ENCODE peak calls at places on chromosomes 16 and 17, in ten cellular contexts. T, E, W, B, O, K, C, V, S and R are unnamed samples.

GRCh38 chr16:13931845-13932244 is 11.9 kb downstream of the ERCC4 start:
- DNase-seq in T (no peak), E (no peak), W (no peak), B (no peak), O (no peak), K (no peak), C (no peak), V (no peak), S (no peak), R (no peak)

GRCh38 chr16:77657016-77657415 is 65.3 kb upstream of the NUDT7 start:
- DNase-seq in T (no peak), E (no peak), W (no peak), B (no peak), O (no peak), K (no peak), C (no peak), V (peak; percentile 79), S (no peak), R (no peak)

GRCh38 chr17:73683788-73684582 is 39.7 kb upstream of the SDK2 start:
- DNase-seq in T (no peak), E (no peak), W (no peak), B (no peak), O (no peak), K (no peak), C (no peak), V (no peak), S (no peak), R (no peak)

GRCh38 chr16:54288592-54289241 is 2.1 kb upstream of the IRX3 start:
- DNase-seq in T (no peak), E (no peak), W (no peak), B (no peak), O (no peak), K (no peak), C (no peak), V (peak; percentile 14), S (no peak), R (no peak)

GRCh38 chr17:2266045-2266864 is 37.3 kb downstream of the SMG6 start:
- DNase-seq in T (no peak), E (no peak), W (no peak), B (peak; percentile 18), O (no peak), K (no peak), C (peak; percentile 49), V (no peak), S (no peak), R (no peak)

GRCh38 chr16:89564476-89565255 is 4.2 kb downstream of the RPL13 start:
- DNase-seq in T (no peak), E (no peak), W (no peak), B (no peak), O (peak; percentile 64), K (no peak), C (no peak), V (peak; percentile 78), S (no peak), R (no peak)

GRCh38 chr17:10589553-10590145 is 40.2 kb upstream of the MYH2 start:
- DNase-seq in T (no peak), E (no peak), W (no peak), B (no peak), O (no peak), K (no peak), C (no peak), V (no peak), S (no peak), R (no peak)

GRCh38 chr17:16374129-16374528 is 6.8 kb upstream of the UBB start:
- DNase-seq in T (no peak), E (peak; percentile 37), W (no peak), B (no peak), O (no peak), K (no peak), C (peak; percentile 20), V (no peak), S (peak; percentile 58), R (no peak)

GRCh38 chr17:65359016-65359415 is 202.4 kb downstream of the AXIN2 start:
- DNase-seq in T (no peak), E (peak; percentile 95), W (no peak), B (no peak), O (no peak), K (no peak), C (peak; percentile 66), V (no peak), S (no peak), R (no peak)

GRCh38 chr17:45940293-45940692 is 45.9 kb downstream of the MAPT start:
- DNase-seq in T (no peak), E (no peak), W (no peak), B (no peak), O (no peak), K (no peak), C (no peak), V (no peak), S (no peak), R (no peak)

DNA sequence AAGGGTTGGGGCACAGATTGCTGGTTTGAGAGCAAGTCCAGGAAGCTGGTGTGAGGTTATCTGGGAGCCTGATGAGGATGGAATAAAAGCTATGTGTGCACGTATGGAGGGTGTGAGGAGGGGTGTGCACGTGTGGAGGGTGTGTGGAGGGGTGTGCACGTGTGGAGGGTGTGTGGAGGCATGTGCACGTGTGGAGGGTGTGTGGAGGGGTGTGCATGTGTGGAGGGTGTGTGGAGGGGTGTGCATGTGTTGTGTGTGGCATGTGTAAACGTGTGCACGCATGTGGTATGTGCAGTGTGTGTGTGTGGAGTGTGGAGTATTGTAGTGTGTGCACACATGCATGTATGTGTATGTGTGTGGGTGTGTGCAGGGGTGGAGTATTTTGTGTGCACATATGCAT is 19.2 kb downstream of the RBFOX3 start:
- DNase-seq in T (no peak), E (no peak), W (no peak), B (no peak), O (no peak), K (no peak), C (no peak), V (no peak), S (no peak), R (no peak)
- H3K4me1 ChIP-seq in T (no peaks in the 10 kb centered on the region), E (no peaks in the 10 kb centered on the region), W (no peaks in the 10 kb centered on the region), B (no peaks in the 10 kb centered on the region), O (no peaks in the 10 kb centered on the region), K (no peaks in the 10 kb centered on the region), C (no peaks in the 10 kb centered on the region), V (no peaks in the 10 kb centered on the region), S (peaks cover 43% of the 10 kb centered on the region), R (no peaks in the 10 kb centered on the region)

DNA sequence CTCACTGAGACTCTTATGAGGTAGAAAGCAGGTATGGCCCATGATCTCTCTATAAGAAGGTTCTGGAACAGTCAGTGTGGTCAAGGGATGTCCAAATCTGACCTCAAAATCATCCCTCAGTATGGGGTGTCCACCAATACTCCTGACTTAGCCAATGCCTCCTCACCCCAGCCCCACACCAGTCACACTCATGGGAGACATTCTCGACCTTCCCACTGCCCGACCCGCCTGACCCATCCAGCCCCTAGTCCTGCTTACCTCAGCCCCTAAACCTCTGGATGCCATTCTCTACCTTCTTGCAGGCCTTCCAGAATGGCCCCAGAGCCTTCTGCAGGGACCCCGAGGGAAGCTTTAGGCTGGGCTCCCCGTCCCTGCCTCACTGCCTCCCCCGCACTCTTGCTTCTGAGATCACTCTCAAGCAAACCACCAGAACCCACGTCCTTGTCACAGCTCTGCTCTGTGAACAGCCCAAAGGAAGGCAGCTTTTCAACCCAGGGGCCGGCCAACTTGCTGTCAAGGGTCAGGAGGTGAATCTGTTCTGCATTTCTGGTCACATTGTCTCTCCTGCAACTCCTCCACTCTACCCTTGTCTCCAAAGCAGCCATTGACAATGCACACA is 44.9 kb upstream of the RBFOX3 start:
- DNase-seq in T (peak; percentile 48), E (no peak), W (no peak), B (no peak), O (no peak), K (no peak), C (no peak), V (no peak), S (peak; percentile 49), R (no peak)
- H3K4me1 ChIP-seq in T (no peaks in the 10 kb centered on the region), E (no peaks in the 10 kb centered on the region), W (peaks cover 7% of the 10 kb centered on the region), B (no peaks in the 10 kb centered on the region), O (no peaks in the 10 kb centered on the region), K (no peaks in the 10 kb centered on the region), C (no peaks in the 10 kb centered on the region), V (peaks cover 4% of the 10 kb centered on the region), S (peaks cover 87% of the 10 kb centered on the region), R (no peaks in the 10 kb centered on the region)

DNA sequence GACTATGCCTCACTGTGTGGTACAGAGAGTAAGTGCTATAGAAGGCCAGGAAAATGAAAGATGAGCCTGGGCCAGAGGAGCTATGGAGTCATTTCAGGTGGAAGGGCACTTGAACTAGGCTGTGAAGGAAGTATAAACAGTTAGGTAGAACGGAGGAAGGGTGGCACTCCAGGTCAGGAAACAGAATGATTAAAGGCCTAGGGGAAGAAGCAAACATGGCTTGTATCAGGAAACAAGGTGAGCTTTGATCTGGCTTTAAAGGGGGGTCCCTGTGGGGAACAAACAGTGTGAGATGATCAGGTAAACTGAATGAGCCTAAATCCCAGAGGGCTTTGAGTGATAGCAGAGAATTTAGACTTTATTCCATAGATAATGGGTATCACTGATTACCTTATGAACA is 16.9 kb downstream of the MAP3K3 start:
- DNase-seq in T (no peak), E (no peak), W (no peak), B (no peak), O (no peak), K (no peak), C (no peak), V (no peak), S (no peak), R (no peak)
- H3K4me1 ChIP-seq in T (no peaks in the 10 kb centered on the region), E (no peaks in the 10 kb centered on the region), W (peaks cover under 1% of the 10 kb centered on the region), B (peaks cover 21% of the 10 kb centered on the region), O (no peaks in the 10 kb centered on the region), K (peaks cover 24% of the 10 kb centered on the region), C (peaks cover 8% of the 10 kb centered on the region), V (peaks cover 5% of the 10 kb centered on the region), S (peaks cover 60% of the 10 kb centered on the region), R (no peaks in the 10 kb centered on the region)

GRCh38 chr17:17412331-17412730 is 64.5 kb upstream of the MED9 start:
- DNase-seq in T (no peak), E (peak; percentile 71), W (no peak), B (no peak), O (no peak), K (no peak), C (peak; percentile 43), V (no peak), S (peak; percentile 36), R (no peak)

GRCh38 chr17:17413215-17413792 is 63.5 kb upstream of the MED9 start:
- DNase-seq in T (no peak), E (peak; percentile 78), W (no peak), B (no peak), O (no peak), K (no peak), C (no peak), V (no peak), S (peak; percentile 1), R (no peak)

GRCh38 chr17:17414316-17414937 is 62.4 kb upstream of the MED9 start:
- DNase-seq in T (no peak), E (peak; percentile 70), W (peak; percentile 46), B (no peak), O (no peak), K (peak; percentile 61), C (no peak), V (no peak), S (peak; percentile 64), R (no peak)

GRCh38 chr17:17415006-17415405 is 61.8 kb upstream of the MED9 start:
- DNase-seq in T (no peak), E (no peak), W (no peak), B (no peak), O (no peak), K (no peak), C (no peak), V (no peak), S (no peak), R (no peak)

DNA sequence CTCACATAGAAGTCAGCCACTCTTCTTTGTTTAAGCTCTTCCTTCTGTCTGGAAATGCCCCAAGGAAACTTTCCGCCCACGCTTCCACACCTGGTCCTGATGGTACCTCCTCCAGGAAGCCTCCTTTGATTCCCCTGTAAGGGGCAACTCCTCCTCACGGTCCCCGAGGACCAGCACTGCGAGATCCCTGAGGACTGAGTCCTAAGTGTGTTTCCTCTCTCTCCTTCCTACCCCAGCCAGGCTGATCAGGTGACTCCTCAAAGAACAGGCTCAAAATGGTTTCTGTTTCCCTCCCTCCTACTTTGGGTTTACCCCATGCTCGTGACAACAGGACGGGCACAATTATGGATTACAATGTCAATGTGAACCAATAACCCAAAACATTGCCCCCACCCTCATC is 63.0 kb upstream of the MED9 start:
- DNase-seq in T (no peak), E (no peak), W (peak; percentile 29), B (no peak), O (no peak), K (no peak), C (no peak), V (no peak), S (peak; percentile 20), R (no peak)
- H3K4me1 ChIP-seq in T (peaks cover 8% of the 10 kb centered on the region), E (peaks cover 52% of the 10 kb centered on the region), W (peaks cover 2% of the 10 kb centered on the region), B (peaks cover 30% of the 10 kb centered on the region), O (no peaks in the 10 kb centered on the region), K (peaks cover 13% of the 10 kb centered on the region), C (peaks cover 39% of the 10 kb centered on the region), V (no peaks in the 10 kb centered on the region), S (peaks cover 6% of the 10 kb centered on the region), R (peaks cover 7% of the 10 kb centered on the region)